ENCODE peak calls at places on chromosomes 1 and 21, in six cellular contexts. S is GM12891, I is stomach, C is sigmoid colon, O is spleen, L is GM23338. X is an unnamed sample.

GRCh38 chr1:158145173-158145719 is 35.4 kb upstream of the CD1D start:
- DNase-seq in S (no peak), C (no peak), O (no peak), L (no peak), I (no peak), X (no peak)

GRCh38 chr1:193125369-193125768 is 3.5 kb downstream of the CDC73 start:
- DNase-seq in C (no peak), L (no peak), O (no peak), I (no peak), S (no peak), X (no peak)

GRCh38 chr1:154607084-154607747 is 770 bp downstream of the ADAR start:
- DNase-seq in C (no peak), L (no peak), I (no peak), O (peak; percentile 79), S (no peak), X (no peak)

GRCh38 chr1:179955318-179955638 is 668 bp downstream of the CEP350 start:
- DNase-seq in O (no peak), L (no peak), C (no peak), I (no peak), S (no peak), X (no peak)

GRCh38 chr1:159936284-159936904 is 9.0 kb downstream of the IGSF9 start:
- DNase-seq in O (peak; percentile 94), I (peak; percentile 88), S (peak; percentile 82), C (peak; percentile 81), L (peak; percentile 79), X (peak; percentile 90)

GRCh38 chr1:193306430-193306829 is 120.0 kb upstream of the B3GALT2 start:
- DNase-seq in S (no peak), L (no peak), O (no peak), I (no peak), C (no peak), X (no peak)

GRCh38 chr1:63326473-63327380 is 4.4 kb downstream of the FOXD3 start:
- DNase-seq in O (no peak), S (no peak), C (no peak), I (no peak), L (peak; percentile 65), X (no peak)

GRCh38 chr1:169326644-169327316 is 40.8 kb downstream of the NME7 start:
- DNase-seq in S (no peak), C (no peak), I (no peak), O (no peak), L (no peak), X (no peak)

GRCh38 chr1:59064592-59064991 is 232.3 kb upstream of the FGGY start:
- DNase-seq in S (no peak), L (no peak), O (no peak), I (no peak), C (no peak), X (no peak)

GRCh38 chr1:207007352-207008033 is 25.1 kb downstream of the C1orf116 start:
- DNase-seq in S (no peak), C (no peak), O (no peak), L (no peak), I (peak; percentile 74), X (no peak)

GRCh38 chr1:81978945-81979344 is 178.2 kb downstream of the ADGRL2 start:
- DNase-seq in C (no peak), L (peak; percentile 91), O (no peak), I (no peak), S (no peak), X (no peak)

GRCh38 chr1:155892801-155893200 is 18.3 kb downstream of the RIT1 start:
- DNase-seq in I (no peak), O (no peak), S (no peak), C (no peak), L (no peak), X (no peak)

GRCh38 chr1:58765016-58765415 is 18.8 kb downstream of the JUN start:
- DNase-seq in I (no peak), S (no peak), L (no peak), C (no peak), O (no peak), X (no peak)

GRCh38 chr1:224377676-224378006 is 21.0 kb downstream of the CNIH4 start:
- DNase-seq in L (no peak), C (no peak), O (no peak), S (no peak), I (no peak), X (no peak)

GRCh38 chr1:23530089-23530749 is 814 bp downstream of the E2F2 start:
- DNase-seq in L (no peak), I (no peak), S (no peak), C (no peak), O (no peak), X (no peak)

GRCh38 chr1:165827199-165828102 is at the start of gene UCK2:
- DNase-seq in L (peak; percentile 93), I (peak; percentile 82), S (peak; percentile 67), O (peak; percentile 93), C (peak; percentile 87), X (peak; percentile 87)

GRCh38 chr1:41547781-41548560 is 63.5 kb upstream of the EDN2 start:
- DNase-seq in O (peak; percentile 47), I (no peak), L (no peak), C (peak; percentile 33), S (no peak), X (peak; percentile 60)

GRCh38 chr1:171438441-171438840 is 46.9 kb upstream of the PRRC2C start:
- DNase-seq in I (peak; percentile 54), S (no peak), O (no peak), L (no peak), C (peak; percentile 68), X (no peak)

GRCh38 chr1:205124726-205125125 is 2.9 kb upstream of the RBBP5 start:
- DNase-seq in O (no peak), C (no peak), S (no peak), L (no peak), I (no peak), X (no peak)

GRCh38 chr1:187092104-187092503 is 263.4 kb downstream of the PLA2G4A start:
- DNase-seq in O (no peak), L (no peak), S (no peak), I (no peak), C (no peak), X (no peak)

GRCh38 chr21:43603230-43603626 is 56.1 kb downstream of the HSF2BP start:
- DNase-seq in I (no peak), C (no peak), O (no peak), L (no peak), S (no peak), X (no peak)

GRCh38 chr1:17207966-17208418 is 3.1 kb downstream of the PADI1 start:
- DNase-seq in L (no peak), O (no peak), S (peak; percentile 66), C (no peak), I (no peak), X (no peak)

GRCh38 chr1:89633745-89634625 is 1.1 kb downstream of the LRRC8C start:
- DNase-seq in I (no peak), L (peak; percentile 56), S (no peak), O (peak; percentile 78), C (no peak), X (no peak)

GRCh38 chr1:110872745-110873435 is at the start of gene CD53:
- DNase-seq in C (no peak), I (no peak), O (no peak), L (no peak), S (no peak), X (no peak)

GRCh38 chr1:2108213-2108876 is 58.1 kb downstream of the PRKCZ start:
- DNase-seq in I (no peak), L (peak; percentile 87), O (no peak), C (no peak), S (no peak), X (peak; percentile 53)

GRCh38 chr1:36034692-36035091 is 49.2 kb upstream of the TEKT2 start:
- DNase-seq in I (no peak), S (no peak), C (no peak), O (no peak), L (no peak), X (no peak)

GRCh38 chr1:63590161-63590560 is 3.0 kb upstream of the PGM1 start:
- DNase-seq in I (no peak), C (no peak), L (no peak), S (no peak), O (no peak), X (no peak)

GRCh38 chr1:53781654-53782053 is 42.7 kb upstream of the GLIS1 start:
- DNase-seq in S (no peak), L (no peak), O (no peak), I (no peak), C (no peak), X (no peak)

GRCh38 chr1:47231314-47232186 is 475 bp downstream of the TAL1 start:
- DNase-seq in S (no peak), C (no peak), I (no peak), O (no peak), L (peak; percentile 46), X (no peak)

GRCh38 chr1:6783956-6784559 is 1.2 kb upstream of the CAMTA1 start:
- DNase-seq in I (no peak), C (no peak), O (no peak), L (peak; percentile 56), S (no peak), X (no peak)

GRCh38 chr1:185008746-185009360 is 34.5 kb upstream of the NIBAN1 start:
- DNase-seq in L (no peak), S (no peak), I (no peak), C (no peak), O (no peak), X (no peak)
- TF ChIP-seq POLR2AphosphoS5 in L (no peak), S (no peak), I (no peak), C (no peak), O (no peak), X (no peak)

DNA sequence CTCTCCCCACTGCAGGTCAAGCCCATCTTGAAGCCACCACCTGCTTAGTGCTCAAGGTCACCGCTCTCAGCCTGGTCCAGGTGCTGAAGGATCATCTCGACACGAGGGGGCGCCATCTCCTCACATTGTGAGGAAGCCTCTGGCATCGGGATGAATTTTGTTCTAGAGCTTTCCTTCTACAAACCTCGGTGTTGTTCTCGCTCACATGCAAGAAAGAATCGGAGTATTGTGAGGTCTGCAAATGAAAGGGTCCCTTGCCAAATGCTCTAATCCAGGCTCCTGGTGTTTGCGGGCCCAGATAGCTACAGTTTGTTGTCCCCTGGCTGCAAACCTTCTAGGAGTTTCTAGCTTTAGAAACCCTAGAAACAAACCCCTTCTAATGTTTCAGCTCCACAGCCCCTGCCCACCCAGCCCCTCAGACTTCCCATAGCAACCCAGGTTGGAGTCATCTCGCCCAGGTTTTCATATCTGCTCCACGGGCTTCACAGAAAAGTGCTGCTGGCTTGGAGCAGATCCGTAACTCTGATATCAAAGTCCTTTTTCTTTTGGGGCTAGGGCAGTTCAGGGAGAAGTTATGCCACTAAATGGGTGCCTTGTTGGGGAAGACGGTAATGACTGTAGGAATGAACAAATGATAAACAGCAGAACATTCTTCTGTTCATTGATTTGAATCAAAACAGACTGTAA is 8.6 kb upstream of the ATP5PO start:
- DNase-seq in C (peak; percentile 93), S (no peak), L (peak; percentile 97), I (peak; percentile 94), O (peak; percentile 96), X (peak; percentile 96)
- TF ChIP-seq POLR2AphosphoS5 in C (no peak), S (no peak), L (no peak), I (peak; percentile 78), O (no peak), X (no peak)

GRCh38 chr1:21351898-21352297 is 61.6 kb upstream of the ECE1 start:
- DNase-seq in L (no peak), S (no peak), C (no peak), I (no peak), O (no peak), X (no peak)
- TF ChIP-seq POLR2AphosphoS5 in L (no peak), S (no peak), C (no peak), I (no peak), O (no peak), X (no peak)

GRCh38 chr1:29593601-29594382 is 357.5 kb downstream of the PTPRU start:
- DNase-seq in S (no peak), C (no peak), L (no peak), O (no peak), I (no peak), X (no peak)
- TF ChIP-seq POLR2AphosphoS5 in S (no peak), C (no peak), L (no peak), O (no peak), I (no peak), X (no peak)

GRCh38 chr1:68321084-68321685 is 88.9 kb upstream of the WLS start:
- DNase-seq in C (peak; percentile 87), O (peak; percentile 78), S (no peak), L (peak; percentile 70), I (peak; percentile 82), X (no peak)
- TF ChIP-seq POLR2AphosphoS5 in C (no peak), O (peak; percentile 36), S (no peak), L (no peak), I (peak; percentile 29), X (no peak)

X was measured in suprapubic skin.